ENCODE peak calls at places on chromosomes 3 and 15, in ten cellular contexts. U is NCI-H1436; D is SW480; T is T-cell; M is heart right ventricle; E is NCI-H774; B is CD4-positive, alpha-beta T cell; F is cardiac muscle cell; V is globus pallidus; K is foreskin fibroblast. W is an unnamed sample.

GRCh38 chr3:116302087-116302747 is 143.1 kb downstream of the LSAMP start:
- DNase-seq in U (no peak), V (no peak), B (no peak), F (no peak), K (peak), E (no peak), D (no peak), M (no peak), T (no peak), W (peak)

GRCh38 chr3:42336103-42336502 is 70.1 kb upstream of the CCK start:
- DNase-seq in T (no peak), V (no peak), D (no peak), K (peak), F (no peak), U (no peak), M (no peak), E (no peak), B (no peak), W (no peak)

GRCh38 chr15:46677491-46677890 is 1039.8 kb upstream of the SEMA6D start:
- DNase-seq in F (peak), V (no peak), U (no peak), K (no peak), M (no peak), B (no peak), E (no peak), T (no peak), D (no peak), W (no peak)

GRCh38 chr3:42680256-42680655 is 5.1 kb upstream of the KLHL40 start:
- DNase-seq in K (peak), D (no peak), M (no peak), U (no peak), E (no peak), F (no peak), T (no peak), V (no peak), B (no peak), W (no peak)

GRCh38 chr15:84822774-84823579 is 5.8 kb downstream of the ALPK3 start:
- DNase-seq in U (no peak), D (no peak), V (no peak), T (no peak), E (no peak), F (no peak), K (no peak), B (no peak), M (no peak), W (no peak)

GRCh38 chr3:126555795-126556636 is 2.7 kb downstream of the C3orf22 start:
- DNase-seq in B (no peak), E (no peak), U (no peak), F (no peak), M (no peak), K (no peak), T (no peak), V (no peak), D (no peak), W (no peak)

GRCh38 chr3:178480274-178480673 is 56.0 kb upstream of the KCNMB2 start:
- DNase-seq in E (no peak), M (no peak), V (no peak), F (no peak), T (no peak), U (no peak), K (no peak), B (no peak), D (no peak), W (no peak)

GRCh38 chr3:177224406-177224805 is 27.1 kb upstream of the TBL1XR1 start:
- DNase-seq in D (no peak), K (no peak), T (no peak), V (no peak), F (no peak), B (no peak), U (no peak), M (no peak), E (no peak), W (no peak)

GRCh38 chr15:66156310-66156975 is 97.1 kb downstream of the MEGF11 start:
- DNase-seq in B (no peak), U (no peak), T (no peak), E (no peak), F (no peak), D (no peak), K (no peak), V (no peak), M (no peak), W (no peak)

GRCh38 chr3:155549087-155549486 is 195.8 kb downstream of the PLCH1 start:
- DNase-seq in T (no peak), F (no peak), K (no peak), V (no peak), E (no peak), B (no peak), U (no peak), D (no peak), M (no peak), W (no peak)

GRCh38 chr3:140011086-140011485 is 76.1 kb downstream of the CLSTN2 start:
- DNase-seq in B (no peak), M (no peak), F (no peak), D (no peak), U (no peak), E (no peak), K (no peak), T (no peak), V (no peak), W (no peak)

GRCh38 chr3:122774564-122774963 is 19.1 kb downstream of the HSPBAP1 start:
- DNase-seq in V (no peak), E (no peak), M (no peak), U (no peak), B (no peak), K (peak), F (no peak), D (peak), T (no peak), W (peak)

GRCh38 chr3:102136183-102136582 is 286.9 kb downstream of the NFKBIZ start:
- DNase-seq in V (no peak), T (no peak), E (no peak), B (no peak), K (no peak), F (no peak), U (no peak), M (no peak), D (no peak), W (no peak)

GRCh38 chr3:100465871-100466777 is 26.3 kb upstream of the TMEM45A start:
- DNase-seq in K (no peak), T (no peak), D (no peak), U (no peak), F (no peak), M (no peak), E (no peak), V (no peak), B (no peak), W (no peak)

GRCh38 chr3:72213296-72214064 is 428.5 kb upstream of the PROK2 start:
- DNase-seq in T (no peak), K (no peak), U (no peak), D (no peak), V (no peak), B (no peak), F (no peak), E (no peak), M (no peak), W (no peak)

GRCh38 chr15:89770041-89770440 is 6.1 kb upstream of the MESP2 start:
- DNase-seq in F (no peak), D (no peak), M (no peak), U (no peak), K (peak), T (no peak), V (no peak), B (no peak), E (no peak), W (peak)

GRCh38 chr15:57343018-57343417 is 33.3 kb upstream of the CGNL1 start:
- DNase-seq in U (no peak), M (no peak), F (no peak), K (no peak), T (no peak), B (no peak), E (no peak), V (no peak), D (no peak), W (no peak)

GRCh38 chr3:105559856-105560255 is 193.1 kb downstream of the ALCAM start:
- DNase-seq in U (no peak), F (no peak), B (no peak), V (no peak), K (no peak), M (no peak), T (no peak), D (no peak), E (no peak), W (peak)

W was measured in fibroblast of gingiva.